ENCODE peak calls at places on chromosomes 11 and 22, in four cellular contexts. Q, V, F and D are unnamed samples.

GRCh38 chr11:48052183-48053040 is 72.1 kb downstream of the PTPRJ start:
- DNase-seq in V (no peak), F (no peak), Q (no peak), D (no peak)

GRCh38 chr22:29312218-29313125 is 3.0 kb downstream of the RASL10A start:
- DNase-seq in Q (peak), V (peak), F (no peak), D (no peak)

GRCh38 chr11:113350646-113351045 is 36.3 kb downstream of the TTC12 start:
- DNase-seq in V (no peak), Q (no peak), F (no peak), D (no peak)

GRCh38 chr11:100863080-100863581 is 176.0 kb downstream of the ARHGAP42 start:
- DNase-seq in F (no peak), V (no peak), Q (peak), D (peak)

GRCh38 chr11:61153593-61154090 is 7.6 kb downstream of the VPS37C start:
- DNase-seq in Q (no peak), F (no peak), V (no peak), D (no peak)

GRCh38 chr22:48428556-48429371 is 1398.9 kb downstream of the BRD1 start:
- DNase-seq in F (no peak), Q (no peak), V (no peak), D (no peak)

GRCh38 chr11:94511932-94512781 is at the start of gene C11orf97:
- DNase-seq in Q (peak), V (peak), F (no peak), D (peak)

GRCh38 chr11:69641681-69642548 is 959 bp downstream of the CCND1 start:
- DNase-seq in F (no peak), Q (no peak), V (no peak), D (no peak)

GRCh38 chr11:65013130-65013691 is 749 bp upstream of the ARL2 start:
- DNase-seq in V (peak), F (peak), Q (peak), D (peak)

GRCh38 chr11:22976146-22976545 is 115.9 kb upstream of the CCDC179 start:
- DNase-seq in Q (peak), F (no peak), V (no peak), D (no peak)

GRCh38 chr22:50298266-50298637 is 9.2 kb downstream of the PLXNB2 start:
- DNase-seq in F (no peak), V (no peak), Q (no peak), D (no peak)

GRCh38 chr11:121341609-121342008 is 49.0 kb downstream of the SC5D start:
- DNase-seq in V (no peak), F (no peak), Q (no peak), D (no peak)

GRCh38 chr11:113446112-113446511 is 29.1 kb downstream of the DRD2 start:
- DNase-seq in V (no peak), F (no peak), Q (no peak), D (no peak)

GRCh38 chr11:95152878-95153856 is 63.5 kb downstream of the ENDOD1 start:
- DNase-seq in Q (no peak), F (no peak), V (no peak), D (no peak)

GRCh38 chr11:17972987-17973386 is 39.9 kb downstream of the SERGEF start:
- DNase-seq in F (no peak), V (peak), Q (peak), D (peak)

GRCh38 chr22:36258750-36259619 is 6.1 kb downstream of the APOL1 start:
- DNase-seq in V (peak), Q (no peak), F (no peak), D (peak)

GRCh38 chr22:39967996-39968968 is 8.1 kb downstream of the TMA7B start:
- DNase-seq in Q (no peak), F (peak), V (no peak), D (no peak)

GRCh38 chr22:50548046-50548912 is 2.6 kb downstream of the KLHDC7B start:
- DNase-seq in F (no peak), Q (no peak), V (no peak), D (no peak)

GRCh38 chr11:12643029-12643428 is 31.2 kb upstream of the TEAD1 start:
- DNase-seq in F (no peak), V (no peak), Q (no peak), D (no peak)

GRCh38 chr22:50044485-50045143 is 13.5 kb downstream of the TTLL8 start:
- DNase-seq in V (no peak), Q (no peak), F (no peak), D (no peak)

GRCh38 chr11:69157156-69157821 is 1.6 kb downstream of the SMIM38 start:
- DNase-seq in F (no peak), V (no peak), Q (no peak), D (no peak)

GRCh38 chr11:44430140-44430539 is 120.2 kb upstream of the ALX4 start:
- DNase-seq in F (no peak), Q (no peak), V (no peak), D (no peak)

GRCh38 chr11:47183031-47183856 is 3.0 kb downstream of the PACSIN3 start:
- DNase-seq in V (no peak), F (no peak), Q (no peak), D (no peak)

GRCh38 chr22:22955866-22956535 is 68.4 kb downstream of the IGLL5 start:
- DNase-seq in V (peak), Q (peak), F (peak), D (peak)

GRCh38 chr11:19739872-19740271 is 27.2 kb downstream of the NAV2 start:
- DNase-seq in Q (no peak), F (no peak), V (no peak), D (peak)

GRCh38 chr11:72012897-72013721 is 14.4 kb downstream of the IL18BP start:
- DNase-seq in V (peak), F (no peak), Q (peak), D (no peak)

GRCh38 chr11:118099838-118100570 is 13.2 kb upstream of the SMIM35 start:
- DNase-seq in F (no peak), Q (no peak), V (no peak), D (no peak)

GRCh38 chr22:44049369-44050231 is 25.5 kb downstream of the PARVB start:
- DNase-seq in F (no peak), Q (no peak), V (peak), D (no peak)

GRCh38 chr11:2844116-2844515 is 41.5 kb downstream of the CDKN1C start:
- DNase-seq in Q (no peak), V (no peak), F (no peak), D (no peak)

GRCh38 chr11:108807262-108807661 is 142.4 kb downstream of the DDX10 start:
- DNase-seq in Q (no peak), F (no peak), V (no peak), D (no peak)

GRCh38 chr11:58513747-58514367 is 6.0 kb upstream of the OR5B21 start:
- DNase-seq in F (no peak), Q (no peak), V (no peak), D (peak)

GRCh38 chr22:44159811-44160210 is 20.9 kb upstream of the PARVG start:
- DNase-seq in V (no peak), Q (no peak), F (no peak), D (no peak)

GRCh38 chr11:21566521-21567100 is 626.3 kb upstream of the ANO5 start:
- DNase-seq in F (no peak), Q (no peak), V (no peak), D (no peak)

GRCh38 chr11:62646825-62647608 is 604 bp upstream of the GANAB start:
- DNase-seq in Q (no peak), V (no peak), F (no peak), D (no peak)

GRCh38 chr11:23252426-23252825 is 392.2 kb upstream of the CCDC179 start:
- DNase-seq in V (no peak), Q (no peak), F (no peak), D (no peak)

GRCh38 chr11:130131957-130132850 is 27.4 kb upstream of the ST14 start:
- DNase-seq in F (peak), Q (peak), V (no peak), D (peak)

GRCh38 chr11:3971756-3972404 is 116.4 kb downstream of the STIM1 start:
- DNase-seq in Q (no peak), F (no peak), V (no peak), D (no peak)

GRCh38 chr11:16070573-16070972 is 285.8 kb downstream of the SOX6 start:
- DNase-seq in F (no peak), V (no peak), Q (no peak), D (no peak)
- TF ChIP-seq CTCF in F (no peak), V (no peak), Q (no peak), D (no peak)

GRCh38 chr11:450809-451451 is 851 bp downstream of the PTDSS2 start:
- DNase-seq in Q (peak), V (peak), F (peak), D (peak)
- H3K4me3 ChIP-seq in Q (peak), V (peak), F (peak), D (peak)

GRCh38 chr11:96157517-96157873 is 185.5 kb downstream of the MAML2 start:
- DNase-seq in V (no peak), F (no peak), Q (no peak), D (no peak)
- H3K27ac ChIP-seq in V (no peak), F (peak), Q (peak), D (no peak)

DNA sequence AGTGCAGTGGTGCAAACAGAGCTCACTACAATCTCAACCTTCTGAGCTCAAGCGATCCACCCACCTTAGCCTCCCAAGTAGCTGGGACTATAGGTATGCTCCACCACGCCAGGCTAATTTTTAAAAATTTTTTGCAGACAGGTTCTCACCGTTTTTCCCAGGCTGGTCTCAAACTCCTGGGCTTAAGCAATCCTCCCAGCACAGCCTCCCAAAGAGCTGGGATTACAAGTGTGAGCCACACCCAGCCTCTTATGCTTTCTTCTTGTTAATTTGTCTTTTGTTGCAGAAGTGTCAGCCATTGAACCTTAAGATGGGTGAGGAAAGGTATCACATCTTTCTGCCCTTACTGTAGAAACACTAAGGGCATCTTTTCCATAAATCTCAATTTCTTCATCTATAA is 34.9 kb downstream of the DENND5A start:
- DNase-seq in V (no peak), Q (no peak), F (no peak), D (no peak)
- TF ChIP-seq CTCF in V (no peak), Q (no peak), F (no peak), D (no peak)

DNA sequence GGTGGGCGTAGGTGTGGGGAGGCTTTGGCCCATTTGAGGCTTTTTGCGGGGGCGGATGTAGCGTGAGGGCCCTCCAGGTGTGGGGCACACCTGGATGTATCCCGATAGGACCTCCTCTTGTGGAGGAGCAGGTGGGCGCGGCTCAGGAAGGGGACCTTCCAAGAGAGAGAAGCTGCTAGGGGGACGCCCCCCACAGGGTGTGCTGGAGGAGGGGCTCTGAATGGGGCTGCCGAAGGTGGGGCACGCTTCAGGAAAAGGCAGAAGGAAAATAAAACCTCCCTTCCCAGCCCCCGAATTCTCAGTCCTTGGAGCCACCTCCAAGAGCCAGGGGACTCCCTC is 621 bp downstream of the SGSM1 start:
- DNase-seq in V (no peak), F (no peak), Q (no peak), D (no peak)
- H3K4me3 ChIP-seq in V (peak), F (peak), Q (no peak), D (peak)

GRCh38 chr11:123103326-123103980 is 41.5 kb upstream of the HSPA8 start:
- DNase-seq in F (peak), Q (peak), V (peak), D (peak)
- H3K27ac ChIP-seq in F (peak), Q (no peak), V (no peak), D (no peak)

GRCh38 chr11:67278135-67278938 is 10.8 kb upstream of the ANKRD13D start:
- DNase-seq in V (peak), Q (peak), F (no peak), D (no peak)

GRCh38 chr11:67277231-67277961 is 11.1 kb downstream of the GRK2 start:
- DNase-seq in Q (peak), F (peak), V (peak), D (peak)

GRCh38 chr11:67274768-67275605 is 8.7 kb downstream of the GRK2 start:
- DNase-seq in F (no peak), Q (peak), V (peak), D (no peak)

GRCh38 chr11:67275606-67276409 is 9.5 kb downstream of the GRK2 start:
- DNase-seq in V (peak), F (no peak), Q (peak), D (no peak)

DNA sequence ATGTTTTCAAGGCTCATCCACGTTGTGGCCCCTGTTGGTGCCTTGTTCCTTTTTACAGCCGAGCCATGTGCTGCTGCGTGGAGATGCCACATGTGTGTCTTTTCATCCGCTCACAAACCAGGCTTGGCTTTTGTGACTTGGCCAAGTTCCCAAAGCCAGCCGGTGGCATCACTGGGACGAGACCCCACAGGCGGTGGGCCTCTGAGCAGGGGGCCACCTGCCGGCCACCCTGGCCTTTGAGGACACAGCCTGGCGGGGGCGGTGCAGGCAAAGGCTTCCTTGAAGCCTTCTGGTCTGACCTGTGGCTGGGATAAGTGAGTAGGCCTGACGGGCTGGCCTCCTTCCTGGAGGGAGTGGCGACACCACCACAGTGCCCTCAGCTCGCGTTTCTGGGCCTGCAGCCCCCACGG is 10.6 kb downstream of the GRK2 start:
- DNase-seq in Q (peak), F (no peak), V (peak), D (peak)
- TF ChIP-seq CTCF in Q (no peak), F (peak), V (no peak), D (peak)